ENCODE peak calls at places on chromosomes 16 and 17, in six cellular contexts. A is anterior cingulate cortex, K is amygdala, T is naive B cell, M is HFFc6, I is hypothalamus. J is an unnamed sample.

GRCh38 chr17:14919049-14919545 is 346.0 kb downstream of the PMP22 start:
- DNase-seq in M (no peak), T (no peak), I (no peak), K (no peak), A (no peak), J (no peak)

GRCh38 chr17:17910060-17910459 is 62.1 kb downstream of the TOM1L2 start:
- DNase-seq in I (no peak), T (no peak), K (no peak), A (no peak), M (no peak), J (no peak)

GRCh38 chr16:89170346-89171215 is 967 bp upstream of the CDH15 start:
- DNase-seq in I (no peak), T (no peak), M (no peak), A (no peak), K (no peak), J (no peak)

GRCh38 chr17:79075861-79076406 is 1.3 kb downstream of the ENGASE start:
- DNase-seq in K (no peak), M (no peak), T (no peak), I (no peak), A (no peak), J (no peak)

GRCh38 chr17:34365340-34365739 is 2.3 kb upstream of the CCL1 start:
- DNase-seq in K (no peak), T (no peak), M (no peak), A (no peak), I (no peak), J (no peak)

GRCh38 chr17:17836818-17837379 is at the start of gene SREBF1:
- DNase-seq in A (peak), T (peak), I (peak), K (peak), M (no peak), J (no peak)

GRCh38 chr16:66717112-66717675 is 20.7 kb upstream of the CMTM4 start:
- DNase-seq in M (peak), K (peak), I (no peak), T (no peak), A (no peak), J (no peak)

GRCh38 chr16:3754304-3754703 is 37.0 kb upstream of the TRAP1 start:
- DNase-seq in T (no peak), A (no peak), I (no peak), M (no peak), K (no peak), J (no peak)

GRCh38 chr17:57552114-57552601 is 192.9 kb downstream of the CCDC182 start:
- DNase-seq in A (peak), I (no peak), K (peak), M (no peak), T (peak), J (no peak)

GRCh38 chr16:2971985-2972784 is 3.0 kb downstream of the PAQR4 start:
- DNase-seq in K (no peak), T (no peak), A (no peak), I (no peak), M (no peak), J (no peak)

GRCh38 chr17:8871081-8871581 is 3.7 kb upstream of the PIK3R6 start:
- DNase-seq in M (no peak), K (no peak), A (no peak), T (no peak), I (no peak), J (no peak)

GRCh38 chr16:19817875-19818274 is 66.8 kb downstream of the GPRC5B start:
- DNase-seq in T (no peak), M (no peak), A (no peak), I (no peak), K (no peak), J (no peak)

GRCh38 chr16:35908942-35909341 is 2449.5 kb downstream of the TP53TG3F start:
- DNase-seq in T (no peak), A (no peak), M (no peak), I (no peak), K (no peak), J (no peak)

J was measured in RCC 7860.